ENCODE peak calls at places on chromosomes 2 and 18, in seven cellular contexts. Z is progenitor cell of endocrine pancreas, A is fibroblast of mammary gland, Q is neural progenitor cell, P is glutamatergic neuron, G is NB4, X is transverse colon. J is an unnamed sample.

GRCh38 chr18:24015897-24016631 is 1.5 kb downstream of the TTC39C start:
- DNase-seq in Z (no peak), A (no peak), Q (peak; percentile 19), P (no peak), G (peak; percentile 34), X (no peak), J (no peak)

GRCh38 chr18:77444385-77444784 is 194.7 kb downstream of the GALR1 start:
- DNase-seq in Z (no peak), A (no peak), Q (no peak), P (no peak), G (no peak), X (no peak), J (no peak)

GRCh38 chr2:223888251-223888650 is 50.9 kb upstream of the AP1S3 start:
- DNase-seq in Z (no peak), A (no peak), Q (no peak), P (no peak), G (no peak), X (no peak), J (no peak)

GRCh38 chr2:149387411-149387810 is 57.0 kb downstream of the LYPD6 start:
- DNase-seq in Z (no peak), A (no peak), Q (no peak), P (no peak), G (no peak), X (no peak), J (no peak)

GRCh38 chr2:129709030-129709955 is 270.2 kb upstream of the RAB6C start:
- DNase-seq in Z (no peak), A (no peak), Q (no peak), P (peak; percentile 35), G (no peak), X (no peak), J (no peak)

GRCh38 chr2:46333912-46334311 is 36.7 kb downstream of the EPAS1 start:
- DNase-seq in Z (no peak), A (peak; percentile 55), Q (no peak), P (no peak), G (no peak), X (no peak), J (no peak)

GRCh38 chr2:234794866-234795265 is 157.0 kb upstream of the SH3BP4 start:
- DNase-seq in Z (no peak), A (no peak), Q (no peak), P (no peak), G (no peak), X (no peak), J (no peak)

GRCh38 chr2:241673797-241674725 is 12.6 kb downstream of the DTYMK start:
- DNase-seq in Z (no peak), A (no peak), Q (no peak), P (no peak), G (peak; percentile 46), X (no peak), J (no peak)

GRCh38 chr2:173122936-173123335 is 47.3 kb downstream of the MAP3K20 start:
- DNase-seq in Z (no peak), A (no peak), Q (no peak), P (no peak), G (no peak), X (no peak), J (no peak)

GRCh38 chr2:673615-674318 is 3.4 kb downstream of the TMEM18 start:
- DNase-seq in Z (no peak), A (peak; percentile 63), Q (no peak), P (no peak), G (no peak), X (no peak), J (no peak)

GRCh38 chr2:205660521-205661124 is 21.7 kb upstream of the NRP2 start:
- DNase-seq in Z (no peak), A (peak; percentile 97), Q (no peak), P (no peak), G (peak; percentile 21), X (peak; percentile 13), J (no peak)

GRCh38 chr2:100272848-100273329 is 49.4 kb downstream of the LONRF2 start:
- DNase-seq in Z (no peak), A (peak; percentile 41), Q (no peak), P (no peak), G (no peak), X (no peak), J (no peak)

GRCh38 chr2:123073956-123074355 is 951.1 kb upstream of the CNTNAP5 start:
- DNase-seq in Z (no peak), A (no peak), Q (no peak), P (no peak), G (peak; percentile 34), X (no peak), J (no peak)

GRCh38 chr2:25000503-25001328 is 29.0 kb upstream of the DNAJC27 start:
- DNase-seq in Z (no peak), A (peak; percentile 42), Q (no peak), P (peak; percentile 18), G (no peak), X (no peak), J (no peak)

GRCh38 chr18:13625355-13625754 is 101.0 kb downstream of the FAM210A start:
- DNase-seq in Z (no peak), A (no peak), Q (no peak), P (no peak), G (no peak), X (no peak), J (no peak)

GRCh38 chr2:241354668-241355658 is 1.1 kb upstream of the FARP2 start:
- DNase-seq in Z (peak; percentile 56), A (peak; percentile 79), Q (peak; percentile 87), P (peak; percentile 78), G (peak; percentile 91), X (peak; percentile 93), J (peak; percentile 93)

GRCh38 chr2:67626656-67627055 is 229.5 kb downstream of the ETAA1 start:
- DNase-seq in Z (no peak), A (peak; percentile 76), Q (peak; percentile 26), P (no peak), G (no peak), X (no peak), J (no peak)

GRCh38 chr18:42187611-42188378 is 232.8 kb downstream of the PIK3C3 start:
- DNase-seq in Z (no peak), A (no peak), Q (no peak), P (no peak), G (no peak), X (no peak), J (no peak)

GRCh38 chr2:60352491-60353405 is 200.7 kb downstream of the BCL11A start:
- DNase-seq in Z (no peak), A (no peak), Q (no peak), P (no peak), G (no peak), X (peak; percentile 27), J (peak; percentile 78)

GRCh38 chr2:60354713-60355112 is 198.7 kb downstream of the BCL11A start:
- DNase-seq in Z (no peak), A (no peak), Q (no peak), P (no peak), G (no peak), X (no peak), J (peak; percentile 8)

GRCh38 chr2:60353863-60354262 is 199.6 kb downstream of the BCL11A start:
- DNase-seq in Z (no peak), A (no peak), Q (no peak), P (no peak), G (no peak), X (no peak), J (no peak)

GRCh38 chr2:60351802-60352201 is 201.7 kb downstream of the BCL11A start:
- DNase-seq in Z (no peak), A (no peak), Q (no peak), P (no peak), G (no peak), X (no peak), J (peak; percentile 69)

GRCh38 chr2:60353406-60353800 is 200.1 kb downstream of the BCL11A start:
- DNase-seq in Z (no peak), A (no peak), Q (peak; percentile 42), P (no peak), G (no peak), X (peak; percentile 29), J (peak; percentile 14)
- TF ChIP-seq CTCF in Z (peak; percentile 6), A (no peak), Q (peak; percentile 25), P (no peak), G (no peak), X (no peak), J (no peak)

GRCh38 chr18:25880441-25880840 is 210.0 kb downstream of the SS18 start:
- DNase-seq in Z (no peak), A (no peak), Q (no peak), P (no peak), G (no peak), X (no peak), J (no peak)
- TF ChIP-seq CTCF in Z (no peak), A (no peak), Q (no peak), P (no peak), G (no peak), X (no peak), J (no peak)

DNA sequence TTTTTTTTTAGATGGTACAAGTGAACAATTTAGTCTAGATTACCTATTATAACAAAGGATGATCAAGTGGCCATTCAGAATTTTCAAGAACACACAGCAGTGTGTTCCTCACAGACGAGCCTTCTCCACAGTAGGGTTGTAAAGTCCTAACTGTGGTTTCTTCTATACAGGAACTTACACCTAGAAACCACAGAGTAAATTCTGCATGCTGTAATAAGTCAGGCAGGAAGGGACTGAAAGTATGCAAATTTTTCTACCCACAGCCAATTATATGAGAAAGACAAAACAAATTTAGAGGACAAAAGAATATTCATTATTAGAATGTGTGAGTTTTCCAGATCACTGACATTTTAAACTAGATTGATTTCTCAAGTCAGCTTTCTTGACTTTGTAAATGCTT is 99.5 kb downstream of the RBMS1 start:
- DNase-seq in Z (no peak), A (no peak), Q (no peak), P (no peak), G (peak; percentile 82), X (no peak), J (no peak)
- TF ChIP-seq CTCF in Z (no peak), A (no peak), Q (no peak), P (no peak), G (no peak), X (no peak), J (no peak)

GRCh38 chr2:21307037-21307436 is 183.3 kb downstream of the TDRD15 start:
- DNase-seq in Z (no peak), A (no peak), Q (no peak), P (no peak), G (no peak), X (no peak), J (no peak)

GRCh38 chr2:21305581-21305980 is 181.8 kb downstream of the TDRD15 start:
- DNase-seq in Z (no peak), A (no peak), Q (no peak), P (no peak), G (no peak), X (no peak), J (no peak)

GRCh38 chr2:21303876-21304275 is 180.1 kb downstream of the TDRD15 start:
- DNase-seq in Z (no peak), A (no peak), Q (no peak), P (no peak), G (no peak), X (no peak), J (no peak)

GRCh38 chr2:21306235-21306634 is 182.5 kb downstream of the TDRD15 start:
- DNase-seq in Z (no peak), A (no peak), Q (no peak), P (no peak), G (no peak), X (no peak), J (no peak)

GRCh38 chr2:21301871-21302433 is 178.2 kb downstream of the TDRD15 start:
- DNase-seq in Z (no peak), A (no peak), Q (no peak), P (no peak), G (no peak), X (no peak), J (no peak)
- TF ChIP-seq CTCF in Z (no peak), A (no peak), Q (no peak), P (no peak), G (no peak), X (no peak), J (no peak)

GRCh38 chr18:6401687-6402086 is 13.0 kb downstream of the L3MBTL4 start:
- DNase-seq in Z (no peak), A (no peak), Q (peak; percentile 62), P (peak; percentile 61), G (peak; percentile 7), X (no peak), J (no peak)
- TF ChIP-seq CTCF in Z (peak; percentile 58), A (no peak), Q (peak; percentile 74), P (no peak), G (peak; percentile 9), X (no peak), J (no peak)